ENCODE peak calls at places on chromosomes 5 and 9, in seven cellular contexts. One of them, this sample, is unnamed.

GRCh38 chr5:57531333-57531732 is 48.7 kb upstream of the ACTBL2 start:
- DNase-seq in GM18507: no peak
- DNase-seq in endothelial cell: no peak
- DNase-seq in neural progenitor cell: no peak
- DNase-seq in anterior cingulate cortex: no peak
- DNase-seq in T47D: no peak
- DNase-seq in fibroblast of lung: no peak
- DNase-seq in this sample: no peak

GRCh38 chr5:38446029-38446522 is 110.4 kb downstream of the LIFR start:
- DNase-seq in GM18507: no peak
- DNase-seq in endothelial cell: no peak
- DNase-seq in neural progenitor cell: no peak
- DNase-seq in anterior cingulate cortex: no peak
- DNase-seq in T47D: no peak
- DNase-seq in fibroblast of lung: no peak
- DNase-seq in this sample: no peak

GRCh38 chr9:70438341-70438924 is 24.0 kb upstream of the KLF9 start:
- DNase-seq in GM18507: no peak
- DNase-seq in endothelial cell: peak; percentile 10
- DNase-seq in neural progenitor cell: no peak
- DNase-seq in anterior cingulate cortex: no peak
- DNase-seq in T47D: peak; percentile 5
- DNase-seq in fibroblast of lung: peak; percentile 68
- DNase-seq in this sample: no peak

GRCh38 chr9:113566712-113567071 is 103.2 kb downstream of the RGS3 start:
- DNase-seq in GM18507: no peak
- DNase-seq in endothelial cell: no peak
- DNase-seq in neural progenitor cell: no peak
- DNase-seq in anterior cingulate cortex: no peak
- DNase-seq in T47D: no peak
- DNase-seq in fibroblast of lung: no peak
- DNase-seq in this sample: no peak

GRCh38 chr9:98694943-98695342 is 13.8 kb downstream of the GABBR2 start:
- DNase-seq in GM18507: no peak
- DNase-seq in endothelial cell: no peak
- DNase-seq in neural progenitor cell: no peak
- DNase-seq in anterior cingulate cortex: no peak
- DNase-seq in T47D: no peak
- DNase-seq in fibroblast of lung: no peak
- DNase-seq in this sample: no peak

GRCh38 chr9:112037281-112038016 is 137.6 kb downstream of the SUSD1 start:
- DNase-seq in GM18507: peak; percentile 46
- DNase-seq in endothelial cell: no peak
- DNase-seq in neural progenitor cell: peak; percentile 58
- DNase-seq in anterior cingulate cortex: no peak
- DNase-seq in T47D: no peak
- DNase-seq in fibroblast of lung: peak; percentile 88
- DNase-seq in this sample: no peak

GRCh38 chr9:71001780-71002386 is 119.5 kb downstream of the TRPM3 start:
- DNase-seq in GM18507: no peak
- DNase-seq in endothelial cell: peak; percentile 23
- DNase-seq in neural progenitor cell: peak; percentile 70
- DNase-seq in anterior cingulate cortex: no peak
- DNase-seq in T47D: peak; percentile 66
- DNase-seq in fibroblast of lung: peak; percentile 33
- DNase-seq in this sample: peak; percentile 88

GRCh38 chr5:56512314-56512996 is 279.3 kb upstream of the ANKRD55 start:
- DNase-seq in GM18507: no peak
- DNase-seq in endothelial cell: no peak
- DNase-seq in neural progenitor cell: no peak
- DNase-seq in anterior cingulate cortex: no peak
- DNase-seq in T47D: no peak
- DNase-seq in fibroblast of lung: no peak
- DNase-seq in this sample: no peak

GRCh38 chr9:133880851-133881634 is 111.1 kb downstream of the VAV2 start:
- DNase-seq in GM18507: no peak
- DNase-seq in endothelial cell: no peak
- DNase-seq in neural progenitor cell: no peak
- DNase-seq in anterior cingulate cortex: no peak
- DNase-seq in T47D: peak; percentile 74
- DNase-seq in fibroblast of lung: peak; percentile 80
- DNase-seq in this sample: no peak

GRCh38 chr5:160009591-160009989 is 651 bp downstream of the TTC1 start:
- DNase-seq in GM18507: no peak
- DNase-seq in endothelial cell: no peak
- DNase-seq in neural progenitor cell: peak; percentile 16
- DNase-seq in anterior cingulate cortex: no peak
- DNase-seq in T47D: no peak
- DNase-seq in fibroblast of lung: no peak
- DNase-seq in this sample: peak; percentile 7

GRCh38 chr5:142466195-142466951 is 141.6 kb upstream of the SPRY4 start:
- DNase-seq in GM18507: no peak
- DNase-seq in endothelial cell: no peak
- DNase-seq in neural progenitor cell: no peak
- DNase-seq in anterior cingulate cortex: no peak
- DNase-seq in T47D: no peak
- DNase-seq in fibroblast of lung: peak; percentile 62
- DNase-seq in this sample: no peak

GRCh38 chr5:159819671-159820411 is 96.4 kb upstream of the ADRA1B start:
- DNase-seq in GM18507: no peak
- DNase-seq in endothelial cell: no peak
- DNase-seq in neural progenitor cell: no peak
- DNase-seq in anterior cingulate cortex: no peak
- DNase-seq in T47D: peak; percentile 24
- DNase-seq in fibroblast of lung: no peak
- DNase-seq in this sample: no peak

GRCh38 chr9:128333368-128333969 is 6.9 kb upstream of the SLC27A4 start:
- DNase-seq in GM18507: no peak
- DNase-seq in endothelial cell: no peak
- DNase-seq in neural progenitor cell: no peak
- DNase-seq in anterior cingulate cortex: no peak
- DNase-seq in T47D: no peak
- DNase-seq in fibroblast of lung: no peak
- DNase-seq in this sample: no peak

GRCh38 chr9:134313470-134313869 is 12.8 kb upstream of the RXRA start:
- DNase-seq in GM18507: no peak
- DNase-seq in endothelial cell: no peak
- DNase-seq in neural progenitor cell: no peak
- DNase-seq in anterior cingulate cortex: no peak
- DNase-seq in T47D: no peak
- DNase-seq in fibroblast of lung: no peak
- DNase-seq in this sample: no peak

GRCh38 chr9:133461975-133462374 is 2.2 kb downstream of the CACFD1 start:
- DNase-seq in GM18507: no peak
- DNase-seq in endothelial cell: no peak
- DNase-seq in neural progenitor cell: no peak
- DNase-seq in anterior cingulate cortex: no peak
- DNase-seq in T47D: peak; percentile 72
- DNase-seq in fibroblast of lung: no peak
- DNase-seq in this sample: no peak

GRCh38 chr5:160105686-160106085 is 13.6 kb downstream of the PWWP2A start:
- DNase-seq in GM18507: no peak
- DNase-seq in endothelial cell: no peak
- DNase-seq in neural progenitor cell: no peak
- DNase-seq in anterior cingulate cortex: no peak
- DNase-seq in T47D: no peak
- DNase-seq in fibroblast of lung: peak; percentile 18
- DNase-seq in this sample: no peak

GRCh38 chr5:74630387-74631087 is 10.0 kb downstream of the ENC1 start:
- DNase-seq in GM18507: no peak
- DNase-seq in endothelial cell: no peak
- DNase-seq in neural progenitor cell: no peak
- DNase-seq in anterior cingulate cortex: no peak
- DNase-seq in T47D: no peak
- DNase-seq in fibroblast of lung: peak; percentile 98
- DNase-seq in this sample: no peak

GRCh38 chr5:14145356-14146334 is 2.5 kb downstream of the TRIO start:
- DNase-seq in GM18507: no peak
- DNase-seq in endothelial cell: no peak
- DNase-seq in neural progenitor cell: peak; percentile 53
- DNase-seq in anterior cingulate cortex: no peak
- DNase-seq in T47D: no peak
- DNase-seq in fibroblast of lung: peak; percentile 85
- DNase-seq in this sample: no peak

GRCh38 chr5:18961234-18961633 is 1026.8 kb downstream of the CDH18 start:
- DNase-seq in GM18507: no peak
- DNase-seq in endothelial cell: no peak
- DNase-seq in neural progenitor cell: no peak
- DNase-seq in anterior cingulate cortex: no peak
- DNase-seq in T47D: no peak
- DNase-seq in fibroblast of lung: no peak
- DNase-seq in this sample: no peak

GRCh38 chr9:90065851-90066250 is 461.0 kb downstream of the GADD45G start:
- DNase-seq in GM18507: no peak
- DNase-seq in endothelial cell: no peak
- DNase-seq in neural progenitor cell: no peak
- DNase-seq in anterior cingulate cortex: no peak
- DNase-seq in T47D: no peak
- DNase-seq in fibroblast of lung: no peak
- DNase-seq in this sample: no peak

GRCh38 chr9:96660693-96661248 is 5.7 kb upstream of the PRXL2C start:
- DNase-seq in GM18507: no peak
- DNase-seq in endothelial cell: no peak
- DNase-seq in neural progenitor cell: no peak
- DNase-seq in anterior cingulate cortex: no peak
- DNase-seq in T47D: no peak
- DNase-seq in fibroblast of lung: no peak
- DNase-seq in this sample: no peak

GRCh38 chr5:108747111-108748009 is at the start of gene FER:
- DNase-seq in GM18507: no peak
- DNase-seq in endothelial cell: peak; percentile 5
- DNase-seq in neural progenitor cell: peak; percentile 18
- DNase-seq in anterior cingulate cortex: no peak
- DNase-seq in T47D: peak; percentile 39
- DNase-seq in fibroblast of lung: peak; percentile 95
- DNase-seq in this sample: no peak

GRCh38 chr9:128098936-128099931 is 28.3 kb downstream of the PTGES2 start:
- DNase-seq in GM18507: no peak
- DNase-seq in endothelial cell: no peak
- DNase-seq in neural progenitor cell: no peak
- DNase-seq in anterior cingulate cortex: no peak
- DNase-seq in T47D: no peak
- DNase-seq in fibroblast of lung: peak; percentile 66
- DNase-seq in this sample: no peak

This sample was measured in GM23338.